ENCODE peak calls at places on chromosomes 6 and 20, in four cellular contexts. G, V, E and T are unnamed samples. For H3K4me1, the result is how much of the 10 kb centered on the place peaks cover.

GRCh38 chr6:149895702-149896310 is 2.1 kb downstream of the RAET1E start:
- DNase-seq in G (no peak), V (peak), E (peak), T (no peak)

GRCh38 chr6:108164815-108165706 is 761 bp upstream of the NR2E1 start:
- DNase-seq in G (no peak), V (no peak), E (no peak), T (no peak)

GRCh38 chr6:109491207-109491938 is 8.4 kb upstream of the ZBTB24 start:
- DNase-seq in G (no peak), V (no peak), E (peak), T (no peak)

GRCh38 chr6:75207211-75207984 is 1.5 kb upstream of the COL12A1 start:
- DNase-seq in G (no peak), V (peak), E (peak), T (peak)

GRCh38 chr20:38242848-38243449 is 17.6 kb downstream of the KIAA1755 start:
- DNase-seq in G (no peak), V (no peak), E (no peak), T (no peak)

GRCh38 chr6:101089640-101090039 is 208.5 kb upstream of the ASCC3 start:
- DNase-seq in G (no peak), V (no peak), E (no peak), T (no peak)

GRCh38 chr20:49892260-49893216 is 22.8 kb downstream of the SPATA2 start:
- DNase-seq in G (no peak), V (peak), E (no peak), T (no peak)

GRCh38 chr6:9848094-9848493 is 566.8 kb downstream of the TFAP2A start:
- DNase-seq in G (no peak), V (no peak), E (no peak), T (no peak)

DNA sequence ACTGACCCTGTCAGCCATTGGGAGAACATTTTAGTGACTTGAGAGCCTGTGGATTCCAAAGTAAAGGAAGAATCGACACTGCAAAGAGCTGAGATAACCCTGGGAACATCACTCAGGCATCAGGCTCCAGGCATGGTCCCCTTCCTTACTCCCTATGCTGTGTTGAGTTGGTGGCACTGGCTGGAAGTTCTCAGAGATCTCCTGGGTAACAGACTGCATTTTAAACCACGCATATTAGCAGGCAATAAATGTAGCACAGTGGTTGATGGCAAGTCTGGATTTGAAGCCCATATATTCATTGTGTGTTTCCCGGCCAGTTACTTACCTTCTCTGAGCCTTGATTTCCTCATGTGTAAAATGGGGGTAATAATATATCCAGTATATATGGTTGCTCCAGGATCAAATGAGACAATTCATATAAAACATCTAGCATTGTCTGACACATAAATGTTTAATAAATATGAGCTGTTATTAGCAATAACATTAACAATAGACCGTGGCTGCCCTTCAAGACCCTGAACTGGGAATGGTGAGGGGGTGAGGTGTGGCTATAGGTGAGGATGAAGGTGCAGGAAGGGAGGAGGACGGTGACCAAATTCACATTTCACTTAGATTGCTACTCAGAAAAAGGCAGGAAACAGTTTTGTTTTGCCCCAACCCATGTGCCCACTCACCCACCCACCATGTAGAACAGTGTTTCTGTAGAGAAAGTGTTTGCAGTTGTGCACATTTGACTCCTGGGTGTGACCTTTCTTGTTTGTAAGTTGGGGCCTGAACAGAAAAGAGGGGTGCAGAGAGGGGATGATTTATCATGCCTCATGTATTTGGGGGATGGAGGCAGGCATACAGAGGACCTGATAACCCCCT is 2.1 kb downstream of the PLCG1 start:
- DNase-seq in G (peak), V (no peak), E (no peak), T (no peak)
- H3K4me3 ChIP-seq in G (peak), V (peak), E (peak), T (no peak)

DNA sequence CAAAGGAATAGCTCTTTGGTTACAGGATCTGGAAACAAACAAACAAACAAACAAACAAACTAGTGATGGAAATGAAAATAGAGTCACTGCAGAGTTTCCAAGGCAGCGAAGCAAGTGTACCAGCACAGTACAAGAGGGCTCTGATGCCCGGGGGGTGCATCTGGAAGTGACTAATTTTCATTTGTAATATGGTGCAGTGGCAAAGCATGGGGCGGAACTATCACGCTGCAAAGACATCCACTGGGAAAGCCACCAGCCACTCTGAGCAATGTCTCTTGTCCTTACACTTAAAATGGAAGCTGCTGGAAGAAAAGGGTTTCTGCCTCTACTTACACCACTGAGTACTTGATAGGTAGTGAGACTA is 44.4 kb upstream of the NEDD9 start:
- DNase-seq in G (no peak), V (no peak), E (no peak), T (no peak)
- H3K4me1 ChIP-seq in G (under half), V (under half), E (under half), T (half or more)

DNA sequence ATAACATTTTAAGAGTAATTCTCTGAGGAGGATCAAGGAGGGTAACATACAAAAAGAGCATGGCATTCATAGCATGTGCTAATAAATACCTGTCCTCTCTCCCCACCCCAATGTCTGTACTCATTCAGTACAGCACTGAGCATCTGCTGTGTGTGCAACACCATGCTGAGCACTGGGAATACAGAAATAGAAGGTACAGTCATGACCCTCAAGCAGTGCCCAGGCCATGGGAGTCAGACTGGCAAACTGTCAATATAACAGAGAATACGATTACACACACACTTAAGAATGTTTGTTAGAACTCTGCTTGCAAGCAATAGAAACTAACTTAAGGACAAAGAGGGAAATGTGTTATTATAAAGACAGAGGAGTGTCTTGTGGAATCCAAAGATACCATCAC is 24.7 kb upstream of the ZFAND3 start:
- DNase-seq in G (no peak), V (no peak), E (peak), T (no peak)
- TF ChIP-seq CTCF in G (no peak), V (no peak), E (no peak), T (no peak)

DNA sequence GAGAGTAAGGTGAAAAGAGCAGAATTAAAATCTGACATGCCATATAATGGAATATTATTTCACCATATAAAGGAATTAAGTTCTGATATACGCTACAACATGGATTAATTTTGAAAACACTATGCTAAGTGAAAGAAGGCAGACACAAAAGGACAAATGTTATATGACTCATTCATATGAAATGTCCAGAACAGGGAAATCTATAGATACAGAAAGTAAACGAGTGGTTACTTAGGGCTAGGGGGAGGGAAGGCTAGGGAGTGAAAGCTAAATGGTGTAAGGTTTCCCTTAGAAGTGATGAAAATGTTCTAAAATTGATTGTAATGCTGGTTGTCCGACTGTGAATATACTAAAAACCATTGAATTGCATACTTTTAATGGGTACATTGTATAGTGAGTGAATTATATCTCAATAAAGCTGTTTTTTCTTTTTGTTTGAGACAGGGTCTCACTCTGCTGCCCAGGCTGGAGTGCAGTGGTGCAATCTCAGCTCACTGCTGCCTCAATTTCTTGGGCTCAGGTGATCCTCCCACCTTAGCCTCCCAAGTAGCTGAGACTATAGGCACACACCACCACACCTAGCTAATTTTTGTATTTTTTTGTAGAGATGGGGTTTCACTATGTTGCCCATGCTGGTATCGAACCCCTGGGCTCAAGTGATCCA is 8.2 kb downstream of the PRPH2 start:
- DNase-seq in G (no peak), V (no peak), E (peak), T (no peak)
- H3K4me3 ChIP-seq in G (no peak), V (no peak), E (no peak), T (no peak)

GRCh38 chr6:166353507-166353906 is 11.2 kb upstream of the SFT2D1 start:
- DNase-seq in G (no peak), V (no peak), E (no peak), T (no peak)
- H3K4me1 ChIP-seq in G (under half), V (under half), E (under half), T (under half)

GRCh38 chr6:159527351-159527750 is 165.7 kb downstream of the SOD2 start:
- DNase-seq in G (no peak), V (no peak), E (no peak), T (no peak)
- TF ChIP-seq CTCF in G (no peak), V (no peak), E (no peak), T (no peak)

GRCh38 chr6:82073484-82073883 is 174.1 kb downstream of the IBTK start:
- DNase-seq in G (no peak), V (no peak), E (no peak), T (no peak)

GRCh38 chr6:82072771-82073170 is 174.8 kb downstream of the IBTK start:
- DNase-seq in G (no peak), V (no peak), E (peak), T (no peak)

GRCh38 chr6:82068721-82069120 is 178.8 kb downstream of the IBTK start:
- DNase-seq in G (no peak), V (no peak), E (no peak), T (no peak)

GRCh38 chr6:82076855-82077254 is 170.7 kb downstream of the IBTK start:
- DNase-seq in G (no peak), V (no peak), E (no peak), T (no peak)

DNA sequence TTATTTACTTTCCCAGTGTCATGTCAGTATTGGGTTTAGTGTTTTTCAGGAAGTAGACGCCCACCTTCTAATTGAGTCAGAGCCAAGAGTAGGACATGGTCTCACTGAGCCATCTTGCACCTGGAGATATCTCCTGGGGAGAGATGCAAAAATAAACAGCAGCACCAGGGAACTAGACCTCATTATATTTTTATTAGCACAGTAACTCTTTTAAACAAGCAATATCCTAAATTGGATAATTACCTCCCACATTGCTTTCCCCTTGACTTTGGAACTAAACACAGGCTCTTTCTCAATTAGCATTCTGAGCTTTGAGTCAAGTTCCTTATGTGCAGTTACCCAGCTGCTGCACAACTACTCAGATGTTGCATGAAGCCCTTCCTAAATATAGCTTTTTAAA is 175.4 kb downstream of the IBTK start:
- DNase-seq in G (no peak), V (no peak), E (peak), T (no peak)
- H3K4me3 ChIP-seq in G (no peak), V (no peak), E (no peak), T (no peak)

GRCh38 chr20:51345601-51346101 is 196.9 kb downstream of the NFATC2 start:
- DNase-seq in G (no peak), V (no peak), E (peak), T (no peak)

GRCh38 chr20:51346686-51347485 is 195.6 kb downstream of the NFATC2 start:
- DNase-seq in G (no peak), V (no peak), E (peak), T (no peak)

GRCh38 chr20:51350941-51351631 is 191.4 kb downstream of the NFATC2 start:
- DNase-seq in G (no peak), V (no peak), E (peak), T (no peak)

GRCh38 chr20:51347871-51348270 is 194.6 kb downstream of the NFATC2 start:
- DNase-seq in G (no peak), V (no peak), E (no peak), T (no peak)

GRCh38 chr20:51348866-51349265 is 193.7 kb downstream of the NFATC2 start:
- DNase-seq in G (no peak), V (no peak), E (no peak), T (no peak)
- H3K4me1 ChIP-seq in G (under half), V (under half), E (under half), T (under half)